ENCODE peak calls at places on chromosomes 7 and 10, in four cellular contexts. A, Z, E and Q are unnamed samples.

GRCh38 chr10:114520453-114520852 is 116.2 kb upstream of the AFAP1L2 start:
- DNase-seq in A (peak; percentile 80), E (no peak), Z (no peak), Q (peak; percentile 86)

GRCh38 chr10:35041502-35041879 is 48.6 kb downstream of the CUL2 start:
- DNase-seq in Z (no peak), E (no peak), A (no peak), Q (peak; percentile 24)

GRCh38 chr10:21751341-21752310 is 217.6 kb downstream of the MLLT10 start:
- DNase-seq in E (no peak), Z (no peak), A (no peak), Q (no peak)

GRCh38 chr10:1215862-1216575 is 159.8 kb downstream of the WDR37 start:
- DNase-seq in A (no peak), Z (no peak), E (no peak), Q (no peak)

GRCh38 chr7:106415433-106415832 is 130.7 kb upstream of the NAMPT start:
- DNase-seq in Z (no peak), E (no peak), A (no peak), Q (no peak)

GRCh38 chr7:148856035-148856881 is 27.8 kb downstream of the EZH2 start:
- DNase-seq in E (no peak), Z (peak; percentile 51), A (peak; percentile 31), Q (peak; percentile 19)

GRCh38 chr10:110774069-110775021 is 97.4 kb upstream of the PDCD4 start:
- DNase-seq in Z (peak; percentile 6), E (no peak), A (peak; percentile 55), Q (peak; percentile 91)

GRCh38 chr7:36151921-36152755 is 916 bp upstream of the EEPD1 start:
- DNase-seq in E (no peak), Z (no peak), A (no peak), Q (no peak)

GRCh38 chr7:158707610-158708009 is 3.0 kb upstream of the NCAPG2 start:
- DNase-seq in Z (no peak), A (peak; percentile 81), E (no peak), Q (peak; percentile 55)

GRCh38 chr7:34842782-34843181 is 184.8 kb downstream of the NPSR1 start:
- DNase-seq in Z (no peak), E (no peak), A (no peak), Q (peak; percentile 24)

GRCh38 chr10:630581-631073 is 58.8 kb downstream of the DIP2C start:
- DNase-seq in Z (no peak), A (no peak), E (no peak), Q (no peak)

GRCh38 chr7:96596120-96596826 is 113.4 kb downstream of the SEM1 start:
- DNase-seq in Z (no peak), E (no peak), A (no peak), Q (peak; percentile 37)

GRCh38 chr7:30238721-30239441 is 45.5 kb upstream of the ZNRF2 start:
- DNase-seq in A (peak; percentile 91), Z (no peak), E (no peak), Q (peak; percentile 92)

GRCh38 chr10:15545266-15545665 is 174.2 kb upstream of the FAM171A1 start:
- DNase-seq in Z (no peak), A (no peak), E (no peak), Q (no peak)

GRCh38 chr10:59741048-59741447 is 12.2 kb downstream of the MRLN start:
- DNase-seq in Z (no peak), E (no peak), A (no peak), Q (no peak)

GRCh38 chr10:47055386-47056382 is 144.5 kb downstream of the PTPN20 start:
- DNase-seq in A (no peak), E (no peak), Z (no peak), Q (no peak)

GRCh38 chr7:138243430-138243829 is 167.2 kb downstream of the AKR1D1 start:
- DNase-seq in A (peak; percentile 50), E (no peak), Z (no peak), Q (peak; percentile 13)

GRCh38 chr7:113968713-113969112 is 49.9 kb upstream of the PPP1R3A start:
- DNase-seq in E (no peak), A (no peak), Z (no peak), Q (no peak)

GRCh38 chr10:28130267-28130666 is 131.4 kb upstream of the ODAD2 start:
- DNase-seq in E (no peak), Z (no peak), A (no peak), Q (peak; percentile 68)

GRCh38 chr10:32347363-32347735 is 391 bp upstream of the EPC1 start:
- DNase-seq in E (no peak), Z (peak; percentile 21), A (no peak), Q (no peak)

GRCh38 chr7:113880467-113881040 is 38.3 kb downstream of the PPP1R3A start:
- DNase-seq in Z (no peak), E (no peak), A (no peak), Q (no peak)

GRCh38 chr10:59829601-59830000 is 76.3 kb upstream of the MRLN start:
- DNase-seq in A (no peak), Z (no peak), E (no peak), Q (no peak)